ENCODE peak calls at places on chromosome 5, in eight cellular contexts. One of them, this sample, is unnamed.

GRCh38 chr5:151005187-151005974 is 15.0 kb upstream of the GPX3 start:
- DNase-seq in stomach: no peak
- DNase-seq in activated CD4-positive, alpha-beta T cell treated with anti-CD3 and anti-CD28 coated beads, Interleukin-2, amount 50 U/mL, for 1 hour: no peak
- DNase-seq in HS-27A: no peak
- DNase-seq in LoVo: peak
- DNase-seq in glutamatergic neuron: no peak
- DNase-seq in brain microvascular endothelial cell: no peak
- DNase-seq in T-cell: no peak
- DNase-seq in this sample: no peak

GRCh38 chr5:14503681-14504331 is 77.8 kb upstream of the OTULINL start:
- DNase-seq in stomach: no peak
- DNase-seq in activated CD4-positive, alpha-beta T cell treated with anti-CD3 and anti-CD28 coated beads, Interleukin-2, amount 50 U/mL, for 1 hour: no peak
- DNase-seq in HS-27A: no peak
- DNase-seq in LoVo: no peak
- DNase-seq in glutamatergic neuron: no peak
- DNase-seq in brain microvascular endothelial cell: no peak
- DNase-seq in T-cell: no peak
- DNase-seq in this sample: no peak

GRCh38 chr5:154995679-154996078 is 17.9 kb upstream of the KIF4B start:
- DNase-seq in stomach: no peak
- DNase-seq in activated CD4-positive, alpha-beta T cell treated with anti-CD3 and anti-CD28 coated beads, Interleukin-2, amount 50 U/mL, for 1 hour: no peak
- DNase-seq in HS-27A: no peak
- DNase-seq in LoVo: no peak
- DNase-seq in glutamatergic neuron: peak
- DNase-seq in brain microvascular endothelial cell: no peak
- DNase-seq in T-cell: no peak
- DNase-seq in this sample: no peak

GRCh38 chr5:64074533-64074932 is 91.1 kb upstream of the RNF180 start:
- DNase-seq in stomach: no peak
- DNase-seq in activated CD4-positive, alpha-beta T cell treated with anti-CD3 and anti-CD28 coated beads, Interleukin-2, amount 50 U/mL, for 1 hour: no peak
- DNase-seq in HS-27A: no peak
- DNase-seq in LoVo: peak
- DNase-seq in glutamatergic neuron: no peak
- DNase-seq in brain microvascular endothelial cell: peak
- DNase-seq in T-cell: no peak
- DNase-seq in this sample: no peak

GRCh38 chr5:57582578-57583070 is 100.0 kb upstream of the ACTBL2 start:
- DNase-seq in stomach: no peak
- DNase-seq in activated CD4-positive, alpha-beta T cell treated with anti-CD3 and anti-CD28 coated beads, Interleukin-2, amount 50 U/mL, for 1 hour: no peak
- DNase-seq in HS-27A: no peak
- DNase-seq in LoVo: no peak
- DNase-seq in glutamatergic neuron: no peak
- DNase-seq in brain microvascular endothelial cell: no peak
- DNase-seq in T-cell: no peak
- DNase-seq in this sample: no peak

GRCh38 chr5:126971455-126972019 is 58.8 kb downstream of the MARCHF3 start:
- DNase-seq in stomach: no peak
- DNase-seq in activated CD4-positive, alpha-beta T cell treated with anti-CD3 and anti-CD28 coated beads, Interleukin-2, amount 50 U/mL, for 1 hour: no peak
- DNase-seq in HS-27A: no peak
- DNase-seq in LoVo: no peak
- DNase-seq in glutamatergic neuron: no peak
- DNase-seq in brain microvascular endothelial cell: no peak
- DNase-seq in T-cell: no peak
- DNase-seq in this sample: no peak

GRCh38 chr5:74034738-74035137 is 408.7 kb downstream of the ARHGEF28 start:
- DNase-seq in stomach: no peak
- DNase-seq in activated CD4-positive, alpha-beta T cell treated with anti-CD3 and anti-CD28 coated beads, Interleukin-2, amount 50 U/mL, for 1 hour: no peak
- DNase-seq in HS-27A: no peak
- DNase-seq in LoVo: no peak
- DNase-seq in glutamatergic neuron: no peak
- DNase-seq in brain microvascular endothelial cell: peak
- DNase-seq in T-cell: no peak
- DNase-seq in this sample: peak

GRCh38 chr5:43017438-43017820 is 22.7 kb downstream of the ANXA2R start:
- DNase-seq in stomach: no peak
- DNase-seq in activated CD4-positive, alpha-beta T cell treated with anti-CD3 and anti-CD28 coated beads, Interleukin-2, amount 50 U/mL, for 1 hour: no peak
- DNase-seq in HS-27A: no peak
- DNase-seq in LoVo: no peak
- DNase-seq in glutamatergic neuron: no peak
- DNase-seq in brain microvascular endothelial cell: no peak
- DNase-seq in T-cell: no peak
- DNase-seq in this sample: no peak

GRCh38 chr5:74766348-74766886 is 500 bp downstream of the GFM2 start:
- DNase-seq in stomach: no peak
- DNase-seq in activated CD4-positive, alpha-beta T cell treated with anti-CD3 and anti-CD28 coated beads, Interleukin-2, amount 50 U/mL, for 1 hour: no peak
- DNase-seq in HS-27A: no peak
- DNase-seq in LoVo: peak
- DNase-seq in glutamatergic neuron: no peak
- DNase-seq in brain microvascular endothelial cell: no peak
- DNase-seq in T-cell: no peak
- DNase-seq in this sample: no peak

GRCh38 chr5:19910131-19910530 is 77.9 kb downstream of the CDH18 start:
- DNase-seq in stomach: no peak
- DNase-seq in activated CD4-positive, alpha-beta T cell treated with anti-CD3 and anti-CD28 coated beads, Interleukin-2, amount 50 U/mL, for 1 hour: no peak
- DNase-seq in HS-27A: no peak
- DNase-seq in LoVo: no peak
- DNase-seq in glutamatergic neuron: no peak
- DNase-seq in brain microvascular endothelial cell: no peak
- DNase-seq in T-cell: no peak
- DNase-seq in this sample: no peak

GRCh38 chr5:149962040-149962439 is 1.5 kb downstream of the SLC26A2 start:
- DNase-seq in stomach: no peak
- DNase-seq in activated CD4-positive, alpha-beta T cell treated with anti-CD3 and anti-CD28 coated beads, Interleukin-2, amount 50 U/mL, for 1 hour: no peak
- DNase-seq in HS-27A: no peak
- DNase-seq in LoVo: no peak
- DNase-seq in glutamatergic neuron: no peak
- DNase-seq in brain microvascular endothelial cell: peak
- DNase-seq in T-cell: no peak
- DNase-seq in this sample: no peak

GRCh38 chr5:39409036-39409435 is 15.7 kb downstream of the DAB2 start:
- DNase-seq in stomach: no peak
- DNase-seq in activated CD4-positive, alpha-beta T cell treated with anti-CD3 and anti-CD28 coated beads, Interleukin-2, amount 50 U/mL, for 1 hour: no peak
- DNase-seq in HS-27A: no peak
- DNase-seq in LoVo: no peak
- DNase-seq in glutamatergic neuron: no peak
- DNase-seq in brain microvascular endothelial cell: no peak
- DNase-seq in T-cell: no peak
- DNase-seq in this sample: no peak

GRCh38 chr5:62326702-62327101 is 20.7 kb downstream of the KIF2A start:
- DNase-seq in stomach: no peak
- DNase-seq in activated CD4-positive, alpha-beta T cell treated with anti-CD3 and anti-CD28 coated beads, Interleukin-2, amount 50 U/mL, for 1 hour: no peak
- DNase-seq in HS-27A: no peak
- DNase-seq in LoVo: no peak
- DNase-seq in glutamatergic neuron: no peak
- DNase-seq in brain microvascular endothelial cell: no peak
- DNase-seq in T-cell: no peak
- DNase-seq in this sample: no peak

GRCh38 chr5:35804201-35804653 is 52.5 kb upstream of the IL7R start:
- DNase-seq in stomach: no peak
- DNase-seq in activated CD4-positive, alpha-beta T cell treated with anti-CD3 and anti-CD28 coated beads, Interleukin-2, amount 50 U/mL, for 1 hour: no peak
- DNase-seq in HS-27A: no peak
- DNase-seq in LoVo: no peak
- DNase-seq in glutamatergic neuron: no peak
- DNase-seq in brain microvascular endothelial cell: no peak
- DNase-seq in T-cell: no peak
- DNase-seq in this sample: no peak

GRCh38 chr5:133405275-133406034 is 206.9 kb downstream of the FSTL4 start:
- DNase-seq in stomach: no peak
- DNase-seq in activated CD4-positive, alpha-beta T cell treated with anti-CD3 and anti-CD28 coated beads, Interleukin-2, amount 50 U/mL, for 1 hour: no peak
- DNase-seq in HS-27A: no peak
- DNase-seq in LoVo: no peak
- DNase-seq in glutamatergic neuron: no peak
- DNase-seq in brain microvascular endothelial cell: no peak
- DNase-seq in T-cell: no peak
- DNase-seq in this sample: no peak

GRCh38 chr5:76818844-76819831 is at the start of gene F2RL1:
- DNase-seq in stomach: peak
- DNase-seq in activated CD4-positive, alpha-beta T cell treated with anti-CD3 and anti-CD28 coated beads, Interleukin-2, amount 50 U/mL, for 1 hour: peak
- DNase-seq in HS-27A: no peak
- DNase-seq in LoVo: peak
- DNase-seq in glutamatergic neuron: peak
- DNase-seq in brain microvascular endothelial cell: peak
- DNase-seq in T-cell: peak
- DNase-seq in this sample: peak

GRCh38 chr5:129899454-129899853 is 4.8 kb upstream of the CHSY3 start:
- DNase-seq in stomach: no peak
- DNase-seq in activated CD4-positive, alpha-beta T cell treated with anti-CD3 and anti-CD28 coated beads, Interleukin-2, amount 50 U/mL, for 1 hour: no peak
- DNase-seq in HS-27A: no peak
- DNase-seq in LoVo: peak
- DNase-seq in glutamatergic neuron: no peak
- DNase-seq in brain microvascular endothelial cell: no peak
- DNase-seq in T-cell: no peak
- DNase-seq in this sample: no peak

GRCh38 chr5:62284946-62285891 is 20.8 kb upstream of the KIF2A start:
- DNase-seq in stomach: no peak
- DNase-seq in activated CD4-positive, alpha-beta T cell treated with anti-CD3 and anti-CD28 coated beads, Interleukin-2, amount 50 U/mL, for 1 hour: no peak
- DNase-seq in HS-27A: no peak
- DNase-seq in LoVo: no peak
- DNase-seq in glutamatergic neuron: no peak
- DNase-seq in brain microvascular endothelial cell: no peak
- DNase-seq in T-cell: peak
- DNase-seq in this sample: no peak

GRCh38 chr5:34571380-34572041 is 84.6 kb upstream of the RAI14 start:
- DNase-seq in stomach: no peak
- DNase-seq in activated CD4-positive, alpha-beta T cell treated with anti-CD3 and anti-CD28 coated beads, Interleukin-2, amount 50 U/mL, for 1 hour: no peak
- DNase-seq in HS-27A: peak
- DNase-seq in LoVo: no peak
- DNase-seq in glutamatergic neuron: no peak
- DNase-seq in brain microvascular endothelial cell: peak
- DNase-seq in T-cell: no peak
- DNase-seq in this sample: no peak

GRCh38 chr5:58849995-58850667 is 267.3 kb downstream of the RAB3C start:
- DNase-seq in stomach: peak
- DNase-seq in activated CD4-positive, alpha-beta T cell treated with anti-CD3 and anti-CD28 coated beads, Interleukin-2, amount 50 U/mL, for 1 hour: no peak
- DNase-seq in HS-27A: no peak
- DNase-seq in LoVo: peak
- DNase-seq in glutamatergic neuron: no peak
- DNase-seq in brain microvascular endothelial cell: peak
- DNase-seq in T-cell: no peak
- DNase-seq in this sample: no peak

GRCh38 chr5:149471406-149472183 is 79.6 kb downstream of the CSNK1A1 start:
- DNase-seq in stomach: peak
- DNase-seq in activated CD4-positive, alpha-beta T cell treated with anti-CD3 and anti-CD28 coated beads, Interleukin-2, amount 50 U/mL, for 1 hour: no peak
- DNase-seq in HS-27A: no peak
- DNase-seq in LoVo: peak
- DNase-seq in glutamatergic neuron: no peak
- DNase-seq in brain microvascular endothelial cell: no peak
- DNase-seq in T-cell: no peak
- DNase-seq in this sample: no peak

This sample was measured in T1000.